ENCODE peak calls at places on chromosomes 13 and 19, in nine cellular contexts. F, X, Y, A, R, L, Z, E and Q are unnamed samples.

GRCh38 chr19:29833614-29834261 is 21.9 kb downstream of the CCNE1 start:
- DNase-seq in R (no peak), X (no peak), Z (no peak), F (no peak), E (no peak), A (no peak), L (no peak), Y (no peak), Q (no peak)

GRCh38 chr19:14413355-14413754 is 5.8 kb downstream of the DDX39A start:
- DNase-seq in L (no peak), A (no peak), R (no peak), Y (no peak), E (no peak), Z (no peak), F (no peak), X (no peak), Q (no peak)

GRCh38 chr13:32297206-32297605 is 18.0 kb downstream of the ZAR1L start:
- DNase-seq in A (no peak), X (no peak), R (no peak), F (no peak), Y (no peak), Z (no peak), E (no peak), L (no peak), Q (no peak)

GRCh38 chr13:65725001-65725400 is 1505.1 kb downstream of the PCDH9 start:
- DNase-seq in L (peak), F (peak), A (no peak), Z (no peak), Y (no peak), R (no peak), X (no peak), E (no peak), Q (no peak)

GRCh38 chr19:10812902-10813404 is 23.1 kb downstream of the TMED1 start:
- DNase-seq in E (peak), Y (no peak), F (peak), A (peak), R (peak), X (no peak), L (peak), Z (peak), Q (peak)

GRCh38 chr13:112451512-112452379 is 75.6 kb downstream of the SPACA7 start:
- DNase-seq in F (no peak), X (no peak), Z (no peak), E (no peak), A (no peak), L (no peak), R (no peak), Y (no peak), Q (no peak)

GRCh38 chr19:16368385-16369305 is 44.0 kb downstream of the KLF2 start:
- DNase-seq in Y (no peak), E (no peak), R (no peak), F (no peak), X (no peak), Z (no peak), A (no peak), L (no peak), Q (no peak)

GRCh38 chr13:71772376-71772775 is 94.6 kb downstream of the DACH1 start:
- DNase-seq in X (no peak), A (no peak), F (no peak), L (no peak), E (no peak), R (no peak), Z (no peak), Y (no peak), Q (no peak)

GRCh38 chr13:99075268-99076191 is 97.7 kb upstream of the DOCK9 start:
- DNase-seq in E (no peak), R (no peak), Y (no peak), Z (no peak), F (no peak), L (no peak), X (no peak), A (no peak), Q (no peak)
- H3K4me3 ChIP-seq in E (no peak), R (no peak), Y (no peak), Z (no peak), F (no peak), L (no peak), X (no peak), A (no peak), Q (no peak)

GRCh38 chr19:45423589-45424190 is at the start of gene ERCC1:
- DNase-seq in F (peak), Z (peak), X (peak), A (peak), R (peak), Y (peak), L (peak), E (peak), Q (peak)

GRCh38 chr19:45424191-45425058 is 708 bp upstream of the ERCC1 start:
- DNase-seq in L (peak), E (peak), X (peak), A (peak), F (peak), R (peak), Z (peak), Y (peak), Q (peak)

GRCh38 chr19:45423033-45423588 is 606 bp downstream of the ERCC1 start:
- DNase-seq in X (no peak), Z (no peak), F (no peak), A (no peak), E (no peak), Y (no peak), L (no peak), R (no peak), Q (no peak)

DNA sequence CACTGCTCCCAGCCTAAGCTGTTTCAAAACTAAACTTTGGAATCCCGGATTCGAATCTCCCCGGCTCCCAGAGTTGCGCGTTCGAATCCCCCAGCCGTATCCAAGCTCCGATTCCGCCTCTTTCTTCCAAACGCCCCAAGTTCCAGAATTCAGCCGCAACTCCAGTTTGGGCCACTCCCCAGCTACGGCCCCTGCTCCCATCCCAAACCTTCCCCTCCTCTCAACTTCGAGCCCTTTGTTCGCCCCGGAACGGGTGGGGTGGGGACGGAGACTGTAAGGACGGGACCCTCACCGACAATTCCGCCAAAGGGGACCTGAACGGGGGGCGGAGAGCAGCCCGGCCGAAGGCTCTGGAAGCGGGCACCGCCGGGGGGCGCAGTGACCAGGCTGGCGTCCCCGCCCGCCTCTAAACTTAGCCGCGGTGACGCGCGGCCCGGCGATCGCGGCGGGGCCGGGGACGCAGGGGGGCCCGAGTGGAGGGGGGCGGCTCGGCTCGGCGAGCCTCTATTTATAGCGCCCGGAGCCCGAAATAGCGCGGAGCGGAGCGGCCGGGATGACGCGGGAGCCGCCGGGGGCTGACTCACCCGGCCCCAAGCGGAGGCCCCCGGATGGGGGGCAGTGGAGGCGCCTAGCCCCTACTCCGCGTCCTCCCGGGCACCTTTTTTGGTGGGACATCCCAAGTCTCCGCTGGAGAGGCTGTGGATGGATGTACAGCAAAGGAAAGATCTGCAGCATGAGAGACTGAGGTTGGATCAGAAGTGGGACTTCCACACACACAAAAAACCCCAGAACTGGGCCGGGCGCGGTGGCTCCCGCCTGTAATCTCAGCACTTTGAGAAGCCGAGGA is 4.9 kb upstream of the ERCC1 start:
- DNase-seq in A (peak), X (peak), R (peak), L (peak), Y (peak), E (no peak), Z (no peak), F (no peak), Q (no peak)
- H3K4me3 ChIP-seq in A (peak), X (peak), R (peak), L (peak), Y (peak), E (peak), Z (peak), F (peak), Q (peak)

DNA sequence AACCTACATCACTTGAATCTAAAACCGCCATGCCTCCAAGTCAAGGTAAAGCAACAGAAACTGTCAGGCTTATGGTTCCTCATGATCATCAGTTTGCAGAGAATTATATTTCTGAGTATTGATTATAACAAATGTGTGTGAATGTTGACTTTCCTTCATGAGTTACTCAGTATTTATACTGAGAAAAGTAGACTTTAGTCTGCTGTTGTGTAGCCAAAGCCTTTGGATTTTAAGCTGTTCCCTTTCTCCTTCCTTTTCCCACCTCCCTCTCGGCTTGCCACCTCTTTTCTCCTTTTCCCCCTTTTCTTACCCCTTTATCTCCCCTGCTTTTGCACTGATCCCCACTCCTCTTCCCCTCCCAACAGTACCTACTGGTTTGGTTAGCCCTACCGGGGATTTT is 20.7 kb upstream of the GPR18 start:
- DNase-seq in Y (no peak), R (no peak), Z (no peak), A (no peak), F (no peak), X (no peak), E (no peak), L (no peak), Q (no peak)
- H3K4me3 ChIP-seq in Y (no peak), R (no peak), Z (no peak), A (no peak), F (no peak), X (no peak), E (no peak), L (no peak), Q (no peak)

GRCh38 chr13:48221301-48222190 is 11.5 kb upstream of the ITM2B start:
- DNase-seq in E (no peak), X (no peak), Z (no peak), A (peak), R (peak), F (no peak), Y (no peak), L (no peak), Q (no peak)

GRCh38 chr13:48216204-48216711 is 16.7 kb upstream of the ITM2B start:
- DNase-seq in R (no peak), E (no peak), F (no peak), A (peak), Y (no peak), Z (no peak), X (peak), L (no peak), Q (no peak)

GRCh38 chr13:48222358-48223015 is 10.5 kb upstream of the ITM2B start:
- DNase-seq in A (peak), F (no peak), X (no peak), E (no peak), R (peak), Z (no peak), L (peak), Y (peak), Q (peak)

GRCh38 chr13:48223016-48223385 is 10.0 kb upstream of the ITM2B start:
- DNase-seq in E (no peak), X (no peak), R (peak), Z (no peak), F (no peak), L (no peak), A (no peak), Y (no peak), Q (no peak)

GRCh38 chr13:48220592-48221300 is 12.3 kb upstream of the ITM2B start:
- DNase-seq in E (no peak), L (no peak), Y (no peak), F (no peak), X (no peak), R (no peak), Z (no peak), A (no peak), Q (no peak)
- H3K4me3 ChIP-seq in E (no peak), L (no peak), Y (peak), F (no peak), X (no peak), R (no peak), Z (no peak), A (no peak), Q (no peak)

GRCh38 chr19:36685835-36686234 is 1.6 kb upstream of the ZNF567 start:
- DNase-seq in Z (no peak), Y (no peak), E (no peak), R (no peak), F (no peak), X (no peak), L (no peak), A (no peak), Q (no peak)
- H3K4me3 ChIP-seq in Z (peak), Y (no peak), E (no peak), R (no peak), F (no peak), X (peak), L (peak), A (peak), Q (no peak)

GRCh38 chr13:28533049-28533436 is 38.1 kb upstream of the FLT1 start:
- DNase-seq in L (no peak), Z (no peak), E (no peak), A (no peak), Y (no peak), X (peak), R (no peak), F (no peak), Q (no peak)

GRCh38 chr13:28531195-28531955 is 36.4 kb upstream of the FLT1 start:
- DNase-seq in R (peak), F (no peak), E (no peak), L (peak), X (peak), Y (peak), Z (no peak), A (peak), Q (no peak)

GRCh38 chr13:28530729-28531194 is 35.8 kb upstream of the FLT1 start:
- DNase-seq in E (no peak), X (no peak), A (peak), F (no peak), Z (no peak), R (no peak), L (peak), Y (no peak), Q (no peak)

GRCh38 chr13:28532226-28533048 is 37.5 kb upstream of the FLT1 start:
- DNase-seq in Z (no peak), R (peak), E (no peak), X (peak), L (no peak), F (no peak), Y (peak), A (peak), Q (no peak)

DNA sequence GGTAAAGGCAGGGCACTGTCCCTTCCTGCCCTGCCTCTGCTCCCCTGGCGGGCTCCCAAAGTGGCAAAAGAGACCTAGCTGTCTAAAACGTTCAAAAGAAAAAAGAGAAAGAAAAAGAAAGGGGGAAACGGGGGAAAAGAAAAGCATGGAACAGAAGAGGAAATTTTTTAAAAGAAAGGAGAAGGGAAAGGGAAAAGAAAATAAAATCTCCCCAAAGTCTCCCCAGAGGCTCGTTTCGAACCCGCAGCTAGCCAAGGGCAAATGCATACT is 37.0 kb upstream of the FLT1 start:
- DNase-seq in R (no peak), E (no peak), X (no peak), Z (no peak), F (no peak), Y (no peak), L (no peak), A (no peak), Q (no peak)
- H3K4me3 ChIP-seq in R (peak), E (peak), X (peak), Z (peak), F (peak), Y (peak), L (peak), A (peak), Q (no peak)

GRCh38 chr19:44007473-44007872 is 4.7 kb downstream of the ZNF230 start:
- DNase-seq in X (no peak), A (no peak), F (no peak), Y (no peak), E (no peak), Z (no peak), R (no peak), L (no peak), Q (no peak)

GRCh38 chr19:44005968-44006367 is 3.2 kb downstream of the ZNF230 start:
- DNase-seq in X (no peak), R (peak), Y (no peak), F (no peak), Z (no peak), L (peak), E (no peak), A (peak), Q (peak)

DNA sequence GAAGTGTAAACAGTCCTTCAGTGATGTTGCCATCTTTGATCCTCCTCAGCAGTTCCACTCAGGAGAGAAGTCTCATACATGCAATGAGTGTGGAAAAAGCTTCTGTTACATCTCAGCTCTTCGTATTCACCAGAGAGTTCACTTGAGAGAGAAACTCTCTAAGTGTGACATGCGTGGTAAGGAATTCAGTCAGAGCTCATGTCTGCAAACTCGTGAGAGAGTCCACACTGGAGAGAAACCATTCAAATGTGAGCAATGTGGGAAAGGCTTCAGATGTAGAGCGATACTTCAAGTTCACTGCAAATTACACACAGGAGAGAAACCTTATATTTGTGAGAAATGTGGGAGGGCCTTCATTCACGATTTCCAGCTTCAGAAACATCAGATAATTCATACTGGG is 7.7 kb downstream of the ZNF230 start:
- DNase-seq in R (no peak), F (no peak), Z (no peak), L (no peak), X (no peak), Y (no peak), E (no peak), A (no peak), Q (no peak)
- H3K4me3 ChIP-seq in R (no peak), F (no peak), Z (no peak), L (no peak), X (no peak), Y (no peak), E (no peak), A (no peak), Q (no peak)

GRCh38 chr19:37928527-37929286 is 21.7 kb downstream of the SIPA1L3 start:
- DNase-seq in Z (no peak), L (no peak), A (no peak), R (no peak), Y (no peak), X (peak), E (peak), F (no peak), Q (no peak)
- H3K4me3 ChIP-seq in Z (no peak), L (no peak), A (no peak), R (no peak), Y (no peak), X (peak), E (no peak), F (no peak), Q (no peak)

GRCh38 chr19:41552558-41552957 is 23.4 kb upstream of the CEACAM21 start:
- DNase-seq in X (no peak), Y (no peak), E (no peak), F (no peak), L (no peak), R (no peak), A (no peak), Z (no peak), Q (no peak)

GRCh38 chr19:41555752-41556151 is 20.2 kb upstream of the CEACAM21 start:
- DNase-seq in Y (no peak), Z (no peak), A (no peak), X (no peak), E (no peak), R (no peak), F (no peak), L (no peak), Q (no peak)

GRCh38 chr19:41554902-41555301 is 21.1 kb upstream of the CEACAM21 start:
- DNase-seq in Y (no peak), A (no peak), R (no peak), X (no peak), Z (no peak), F (no peak), L (no peak), E (no peak), Q (no peak)

GRCh38 chr19:41551711-41552110 is 24.3 kb upstream of the CEACAM21 start:
- DNase-seq in Z (no peak), A (no peak), E (no peak), L (no peak), Y (no peak), F (no peak), R (no peak), X (no peak), Q (no peak)

DNA sequence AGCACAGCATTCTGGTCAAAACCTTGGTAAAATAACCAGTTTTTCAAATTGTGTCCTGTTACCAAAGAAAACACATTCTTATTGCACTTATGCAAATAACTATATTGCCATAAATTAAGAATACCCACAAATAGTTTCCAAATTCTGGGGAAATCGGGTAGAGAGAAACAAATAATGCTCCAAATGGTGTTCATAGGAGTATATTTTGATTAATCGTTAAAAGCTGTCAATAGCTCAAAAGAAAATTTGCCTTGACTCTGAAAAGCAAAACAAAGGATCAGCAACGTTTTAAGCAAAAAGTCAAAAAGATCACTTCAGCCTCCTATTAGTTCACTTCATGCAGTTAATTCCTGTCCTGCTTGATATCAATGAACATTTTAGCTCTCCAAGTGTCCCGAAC is 22.2 kb upstream of the CEACAM21 start:
- DNase-seq in L (no peak), Y (no peak), A (no peak), X (no peak), R (no peak), F (no peak), Z (no peak), E (no peak), Q (no peak)
- H3K4me3 ChIP-seq in L (no peak), Y (no peak), A (no peak), X (no peak), R (no peak), F (no peak), Z (no peak), E (no peak), Q (no peak)

DNA sequence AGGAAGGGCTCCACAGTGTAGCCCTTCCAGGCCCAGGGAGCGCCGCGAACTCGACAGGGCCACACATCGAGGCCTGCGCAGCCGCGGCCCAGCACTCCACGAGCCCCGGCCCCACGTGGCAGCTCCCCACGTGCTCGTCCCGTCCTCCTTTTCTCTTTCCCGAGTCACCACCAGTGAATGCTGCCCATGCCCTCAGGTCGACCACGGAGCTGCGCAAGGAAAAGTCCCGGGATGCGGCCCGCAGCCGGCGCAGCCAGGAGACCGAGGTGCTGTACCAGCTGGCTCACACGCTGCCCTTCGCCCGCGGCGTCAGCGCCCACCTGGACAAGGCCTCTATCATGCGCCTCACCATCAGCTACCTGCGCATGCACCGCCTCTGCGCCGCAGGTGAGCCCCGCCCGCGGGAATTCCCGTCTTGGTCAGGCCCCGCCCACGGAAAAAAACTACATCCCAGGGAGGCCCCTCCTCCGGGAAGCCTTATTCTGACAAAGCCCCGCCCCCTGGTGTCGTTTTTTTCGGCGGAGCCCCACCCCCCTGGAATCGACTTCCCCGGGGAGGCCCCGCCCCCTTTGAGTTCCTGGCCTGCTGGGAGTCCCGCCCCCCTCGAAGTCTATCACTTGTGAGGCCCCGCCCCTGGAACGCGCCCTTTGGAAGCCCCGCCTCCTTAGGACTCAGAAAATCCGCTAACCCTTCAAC is 7.0 kb downstream of the HIF3A start:
- DNase-seq in Z (no peak), A (peak), E (peak), F (no peak), X (peak), L (peak), R (peak), Y (peak), Q (peak)
- H3K4me3 ChIP-seq in Z (no peak), A (no peak), E (no peak), F (no peak), X (peak), L (no peak), R (no peak), Y (peak), Q (peak)